ENCODE peak calls at places on chromosomes 16 and 17, in nine cellular contexts. Z is esophagus squamous epithelium, S is Panc1, I is stomach, C is ascending aorta, O is esophagus muscularis mucosa, F is sigmoid colon, V is breast epithelium, U is heart left ventricle. D is an unnamed sample. For H3K36me3, the result is how much of the 10 kb centered on the place peaks cover.

GRCh38 chr17:20243524-20243923 is 223.8 kb downstream of the LGALS9B start:
- DNase-seq in Z (no peak), S (no peak), I (no peak), C (no peak), O (no peak), F (no peak), V (no peak), U (no peak), D (no peak)

GRCh38 chr17:4598776-4599504 is 14.6 kb downstream of the SMTNL2 start:
- DNase-seq in Z (no peak), S (no peak), I (no peak), C (no peak), O (peak), F (peak), V (no peak), U (no peak), D (no peak)

GRCh38 chr16:20344630-20345029 is 7.9 kb downstream of the UMOD start:
- DNase-seq in Z (no peak), S (no peak), I (no peak), C (no peak), O (no peak), F (no peak), V (no peak), U (no peak), D (no peak)

GRCh38 chr16:23448392-23448791 is 4.6 kb downstream of the COG7 start:
- DNase-seq in Z (no peak), S (no peak), I (no peak), C (no peak), O (no peak), F (no peak), V (no peak), U (no peak), D (no peak)

GRCh38 chr17:42850964-42851363 is at the start of gene AOC3:
- DNase-seq in Z (no peak), S (no peak), I (no peak), C (no peak), O (no peak), F (peak), V (no peak), U (peak), D (no peak)

GRCh38 chr17:2704031-2704889 is 7.3 kb downstream of the CLUH start:
- DNase-seq in Z (no peak), S (no peak), I (no peak), C (no peak), O (no peak), F (peak), V (peak), U (peak), D (no peak)

GRCh38 chr16:1989209-1989825 is 453 bp upstream of the SYNGR3 start:
- DNase-seq in Z (no peak), S (no peak), I (no peak), C (no peak), O (no peak), F (no peak), V (no peak), U (no peak), D (no peak)

GRCh38 chr16:85643631-85644030 is 30.5 kb downstream of the GSE1 start:
- DNase-seq in Z (no peak), S (no peak), I (peak), C (no peak), O (no peak), F (no peak), V (no peak), U (no peak), D (no peak)

GRCh38 chr17:66331038-66331816 is 28.8 kb downstream of the PRKCA start:
- DNase-seq in Z (no peak), S (no peak), I (no peak), C (no peak), O (no peak), F (no peak), V (no peak), U (no peak), D (no peak)

GRCh38 chr17:34519286-34519685 is 60.1 kb upstream of the TMEM132E start:
- DNase-seq in Z (no peak), S (no peak), I (no peak), C (no peak), O (no peak), F (no peak), V (no peak), U (no peak), D (no peak)

GRCh38 chr17:42378597-42379594 is 9.3 kb downstream of the STAT3 start:
- DNase-seq in Z (no peak), S (no peak), I (no peak), C (no peak), O (no peak), F (peak), V (no peak), U (no peak), D (no peak)

GRCh38 chr17:44916781-44917241 is 1.5 kb upstream of the GFAP start:
- DNase-seq in Z (no peak), S (no peak), I (no peak), C (no peak), O (no peak), F (peak), V (peak), U (peak), D (no peak)

GRCh38 chr17:29784661-29785060 is 145.4 kb downstream of the SSH2 start:
- DNase-seq in Z (no peak), S (no peak), I (no peak), C (no peak), O (no peak), F (no peak), V (no peak), U (no peak), D (no peak)

GRCh38 chr17:9875441-9875840 is 29.6 kb downstream of the RCVRN start:
- DNase-seq in Z (no peak), S (no peak), I (no peak), C (no peak), O (no peak), F (no peak), V (no peak), U (no peak), D (peak)

GRCh38 chr17:64775701-64776570 is 113.8 kb upstream of the SMURF2 start:
- DNase-seq in Z (no peak), S (no peak), I (no peak), C (no peak), O (no peak), F (no peak), V (no peak), U (no peak), D (no peak)

GRCh38 chr16:57614546-57615343 is 13.7 kb upstream of the ADGRG1 start:
- DNase-seq in Z (no peak), S (no peak), I (peak), C (no peak), O (no peak), F (peak), V (no peak), U (no peak), D (no peak)

GRCh38 chr16:8905168-8905762 is 23.1 kb downstream of the LITAFD start:
- DNase-seq in Z (no peak), S (peak), I (no peak), C (no peak), O (no peak), F (no peak), V (no peak), U (no peak), D (peak)

GRCh38 chr16:58110590-58111330 is 18.4 kb downstream of the CFAP20 start:
- DNase-seq in Z (no peak), S (no peak), I (peak), C (no peak), O (no peak), F (no peak), V (no peak), U (no peak), D (no peak)

GRCh38 chr17:72121164-72122001 is 563 bp downstream of the SOX9 start:
- DNase-seq in Z (no peak), S (no peak), I (peak), C (no peak), O (no peak), F (peak), V (no peak), U (peak), D (no peak)

GRCh38 chr17:27586203-27586701 is 44.7 kb upstream of the LGALS9 start:
- DNase-seq in Z (no peak), S (no peak), I (no peak), C (no peak), O (no peak), F (no peak), V (no peak), U (no peak), D (no peak)

GRCh38 chr17:38578229-38578628 is 27.5 kb downstream of the SRCIN1 start:
- DNase-seq in Z (no peak), S (no peak), I (no peak), C (no peak), O (no peak), F (no peak), V (no peak), U (no peak), D (no peak)

GRCh38 chr16:69564845-69565610 is 738 bp upstream of the NFAT5 start:
- DNase-seq in Z (no peak), S (no peak), I (no peak), C (no peak), O (no peak), F (no peak), V (no peak), U (no peak), D (no peak)

GRCh38 chr17:76585649-76586593 is at the start of gene ST6GALNAC2:
- DNase-seq in Z (no peak), S (no peak), I (peak), C (no peak), O (no peak), F (peak), V (peak), U (peak), D (no peak)

GRCh38 chr17:81707725-81708646 is 4.1 kb upstream of the SLC25A10 start:
- DNase-seq in Z (no peak), S (no peak), I (no peak), C (no peak), O (no peak), F (no peak), V (no peak), U (no peak), D (no peak)

GRCh38 chr17:64784353-64784798 is 122.3 kb upstream of the SMURF2 start:
- DNase-seq in Z (no peak), S (no peak), I (no peak), C (no peak), O (no peak), F (no peak), V (no peak), U (no peak), D (no peak)

GRCh38 chr16:667780-668518 is at the start of gene RHOT2:
- DNase-seq in Z (peak), S (no peak), I (peak), C (peak), O (peak), F (peak), V (peak), U (peak), D (peak)

GRCh38 chr17:78997881-78998280 is 11.7 kb downstream of the CANT1 start:
- DNase-seq in Z (no peak), S (no peak), I (no peak), C (no peak), O (no peak), F (peak), V (no peak), U (no peak), D (no peak)

GRCh38 chr17:54348234-54348633 is 525.5 kb downstream of the KIF2B start:
- DNase-seq in Z (no peak), S (no peak), I (no peak), C (no peak), O (no peak), F (no peak), V (no peak), U (no peak), D (no peak)

GRCh38 chr17:65220732-65221131 is 83.6 kb downstream of the RGS9 start:
- DNase-seq in Z (no peak), S (no peak), I (no peak), C (no peak), O (no peak), F (no peak), V (no peak), U (no peak), D (no peak)

GRCh38 chr17:58373003-58373402 is 21.0 kb upstream of the SUPT4H1 start:
- DNase-seq in Z (no peak), S (no peak), I (no peak), C (no peak), O (no peak), F (no peak), V (no peak), U (no peak), D (no peak)

GRCh38 chr16:29811170-29811895 is 660 bp upstream of the PRRT2 start:
- DNase-seq in Z (no peak), S (peak), I (peak), C (peak), O (peak), F (peak), V (peak), U (peak), D (peak)

GRCh38 chr16:29813644-29814562 is 1.9 kb downstream of the PRRT2 start:
- DNase-seq in Z (no peak), S (no peak), I (no peak), C (no peak), O (no peak), F (no peak), V (no peak), U (no peak), D (no peak)

GRCh38 chr16:29810699-29811169 is 1.3 kb upstream of the PRRT2 start:
- DNase-seq in Z (no peak), S (no peak), I (no peak), C (no peak), O (no peak), F (no peak), V (no peak), U (no peak), D (no peak)

GRCh38 chr16:29812754-29813643 is 1.0 kb downstream of the PRRT2 start:
- DNase-seq in Z (no peak), S (no peak), I (no peak), C (no peak), O (no peak), F (no peak), V (no peak), U (no peak), D (no peak)

DNA sequence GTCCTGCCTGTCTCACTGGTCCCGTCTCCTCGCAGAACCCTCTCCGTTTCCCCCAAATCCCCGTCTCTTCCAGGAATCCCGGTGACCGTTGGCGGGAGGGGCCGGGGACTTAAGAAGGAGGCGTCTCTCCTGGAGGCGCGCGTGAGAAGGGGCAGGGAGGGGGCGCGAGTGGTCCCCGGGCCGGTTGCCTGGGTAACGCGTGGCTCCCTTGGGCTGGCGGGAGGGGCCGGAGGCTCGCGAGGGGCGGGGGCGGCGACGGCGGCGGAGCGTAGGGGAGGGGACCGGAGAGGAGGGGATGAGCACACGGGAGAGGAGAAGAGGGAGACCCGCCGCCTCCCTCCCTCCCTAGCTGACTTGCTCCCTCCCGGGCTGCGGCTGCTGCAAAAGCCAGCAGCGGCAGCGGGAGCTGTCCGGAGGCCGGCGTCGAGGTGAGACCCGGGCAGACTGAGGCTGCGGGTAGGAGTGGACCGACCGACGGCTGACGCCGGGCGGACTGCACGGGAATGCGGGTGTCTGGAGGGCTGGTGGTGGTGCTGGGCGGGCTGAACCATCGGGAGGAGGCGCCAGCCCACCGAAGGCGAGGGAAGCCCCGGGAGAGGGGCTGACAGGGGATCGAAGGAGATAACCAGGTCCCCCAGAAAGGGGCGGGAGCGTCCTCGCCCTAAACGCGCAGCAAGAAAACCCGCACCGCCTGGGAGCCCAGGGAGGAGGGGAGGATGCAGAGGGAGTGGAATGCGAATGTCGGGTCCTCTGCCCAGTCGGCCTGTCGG is at the start of gene PRRT2:
- DNase-seq in Z (no peak), S (no peak), I (no peak), C (no peak), O (no peak), F (peak), V (no peak), U (peak), D (no peak)
- TF ChIP-seq CTCF in Z (no peak), S (no peak), I (no peak), C (no peak), O (no peak), F (no peak), V (no peak), U (no peak), D (no peak)

GRCh38 chr16:81786321-81786720 is 7.2 kb downstream of the PLCG2 start:
- DNase-seq in Z (no peak), S (no peak), I (no peak), C (no peak), O (no peak), F (no peak), V (no peak), U (no peak), D (peak)
- H3K4me3 ChIP-seq in Z (no peak), S (no peak), I (no peak), C (no peak), O (no peak), F (no peak), V (no peak), U (no peak), D (no peak)

GRCh38 chr17:59699218-59699617 is 8.0 kb downstream of the PTRH2 start:
- DNase-seq in Z (no peak), S (no peak), I (no peak), C (no peak), O (no peak), F (no peak), V (no peak), U (no peak), D (no peak)

GRCh38 chr17:59696682-59697277 is 10.4 kb downstream of the PTRH2 start:
- DNase-seq in Z (no peak), S (no peak), I (no peak), C (no peak), O (no peak), F (no peak), V (no peak), U (no peak), D (no peak)

GRCh38 chr17:59699786-59700185 is 7.4 kb downstream of the PTRH2 start:
- DNase-seq in Z (no peak), S (no peak), I (no peak), C (no peak), O (no peak), F (no peak), V (no peak), U (no peak), D (no peak)

GRCh38 chr17:59695943-59696681 is 11.1 kb downstream of the PTRH2 start:
- DNase-seq in Z (no peak), S (no peak), I (no peak), C (no peak), O (no peak), F (no peak), V (no peak), U (no peak), D (no peak)

DNA sequence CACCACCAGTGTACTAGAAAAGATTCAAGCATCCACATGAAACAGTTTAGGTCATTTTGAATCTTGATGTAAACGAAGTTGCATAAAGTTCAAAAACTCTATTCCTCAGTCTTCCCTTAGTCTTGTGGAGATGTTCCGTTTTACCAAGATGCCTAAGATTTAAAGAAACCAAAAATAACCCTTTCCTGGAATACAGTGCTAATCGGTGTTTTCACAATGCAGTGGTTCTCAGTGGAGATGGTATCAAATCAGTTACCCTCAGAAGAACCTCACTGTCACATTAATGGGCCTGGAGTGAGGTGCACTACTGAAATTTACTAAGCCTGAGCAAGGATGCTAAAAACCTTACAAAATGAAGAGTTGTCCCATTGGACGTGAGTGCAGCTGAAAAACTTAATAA is 9.1 kb downstream of the PTRH2 start:
- DNase-seq in Z (no peak), S (no peak), I (no peak), C (no peak), O (no peak), F (no peak), V (no peak), U (no peak), D (no peak)
- H3K36me3 ChIP-seq in Z (half or more), S (under half), I (under half), C (half or more), O (half or more), F (under half), V (under half), U (half or more), D (under half)

GRCh38 chr17:48520631-48521045 is 10.2 kb downstream of the HOXB1 start:
- DNase-seq in Z (no peak), S (no peak), I (no peak), C (no peak), O (no peak), F (no peak), V (no peak), U (no peak), D (no peak)

GRCh38 chr17:48522031-48522593 is 8.7 kb downstream of the HOXB1 start:
- DNase-seq in Z (no peak), S (no peak), I (no peak), C (no peak), O (no peak), F (no peak), V (peak), U (no peak), D (no peak)

GRCh38 chr17:48519427-48519826 is 11.4 kb downstream of the HOXB1 start:
- DNase-seq in Z (no peak), S (no peak), I (no peak), C (no peak), O (no peak), F (no peak), V (no peak), U (no peak), D (no peak)

GRCh38 chr17:48526986-48527741 is 3.6 kb downstream of the HOXB1 start:
- DNase-seq in Z (no peak), S (no peak), I (no peak), C (no peak), O (no peak), F (no peak), V (no peak), U (no peak), D (no peak)

GRCh38 chr17:48522990-48523389 is 7.8 kb downstream of the HOXB1 start:
- DNase-seq in Z (no peak), S (no peak), I (no peak), C (no peak), O (no peak), F (no peak), V (no peak), U (no peak), D (no peak)
- TF ChIP-seq CTCF in Z (no peak), S (no peak), I (no peak), C (no peak), O (peak), F (no peak), V (no peak), U (no peak), D (peak)

DNA sequence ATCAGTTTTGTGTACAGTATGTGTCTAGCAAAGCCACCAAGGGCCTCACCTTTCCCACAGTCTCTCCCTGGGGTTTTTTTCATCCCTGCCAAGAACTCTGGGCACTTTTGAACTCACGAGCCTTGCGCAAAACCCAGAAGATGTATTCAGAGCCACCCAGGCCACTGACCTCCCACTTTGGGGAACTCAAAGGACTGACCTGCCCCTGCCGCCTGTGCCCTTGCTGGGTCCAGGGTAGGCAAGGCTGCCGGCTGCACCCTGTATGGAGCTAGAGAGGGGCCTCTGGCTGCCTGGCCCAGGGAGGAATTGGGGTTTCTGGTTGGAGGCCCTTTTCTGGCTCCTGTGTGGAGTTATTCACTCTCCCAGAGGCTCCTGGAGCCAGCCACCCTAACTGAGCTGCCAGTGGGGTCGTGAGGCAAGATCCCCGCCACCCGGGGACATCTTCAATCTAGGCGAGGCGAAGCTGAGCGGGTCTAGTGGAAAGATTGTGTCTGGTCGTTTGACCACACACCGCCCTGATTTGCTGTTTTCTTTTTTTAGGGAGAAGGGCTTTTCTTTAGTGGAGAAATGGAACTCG is 1.9 kb downstream of the CDK5R1 start:
- DNase-seq in Z (no peak), S (no peak), I (no peak), C (no peak), O (no peak), F (no peak), V (no peak), U (no peak), D (no peak)
- H3K4me3 ChIP-seq in Z (no peak), S (no peak), I (no peak), C (no peak), O (no peak), F (no peak), V (no peak), U (no peak), D (no peak)

DNA sequence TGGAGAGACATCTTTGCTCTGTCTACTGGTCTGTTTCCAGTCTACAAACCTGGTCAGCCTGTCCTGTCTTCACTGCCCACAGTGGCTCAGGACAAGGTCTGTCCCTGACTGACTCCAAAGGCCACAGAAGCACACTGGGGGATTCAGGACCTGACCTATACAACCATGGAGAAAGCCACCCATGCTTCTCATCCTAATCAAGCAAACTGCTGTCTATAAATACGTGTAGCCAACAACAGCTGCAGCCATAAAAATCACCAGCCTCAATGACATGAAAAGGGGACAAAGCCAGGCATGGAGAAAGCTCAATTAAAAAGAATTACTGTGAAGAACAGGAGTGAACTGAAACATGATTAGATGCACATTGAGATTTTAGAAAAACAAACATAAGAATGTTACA is 170.1 kb downstream of the CDK5R1 start:
- DNase-seq in Z (no peak), S (no peak), I (no peak), C (no peak), O (no peak), F (no peak), V (no peak), U (no peak), D (no peak)
- H3K36me3 ChIP-seq in Z (half or more), S (under half), I (under half), C (under half), O (under half), F (under half), V (under half), U (under half), D (under half)

D was measured in kidney epithelial cell.